ENCODE peak calls at places on chromosomes 6 and 20, in eight cellular contexts. P is ureter; U is anterior cingulate cortex; X is NCI-H2107; B is tibial artery; L is activated naive CD8-positive, alpha-beta T cell treated with anti-CD3 and anti-CD28 coated beads, Interleukin-2, amount 50 U/mL, for 24 hours; Q is iPS-NIHi11; O is effector CD4-positive, alpha-beta T cell. R is an unnamed sample.

GRCh38 chr6:12369781-12370262 is 79.7 kb downstream of the EDN1 start:
- DNase-seq in X (no peak), U (no peak), Q (no peak), O (no peak), P (no peak), B (no peak), L (no peak), R (no peak)

GRCh38 chr6:161919711-161920110 is 645.9 kb upstream of the AGPAT4 start:
- DNase-seq in X (no peak), U (no peak), P (no peak), O (no peak), B (no peak), L (no peak), Q (no peak), R (no peak)

GRCh38 chr6:158475344-158476302 is 84.3 kb upstream of the TMEM181 start:
- DNase-seq in P (no peak), U (no peak), B (no peak), L (no peak), O (no peak), X (peak), Q (peak), R (no peak)

GRCh38 chr20:60372282-60372681 is 414.1 kb downstream of the CDH26 start:
- DNase-seq in B (no peak), P (no peak), U (no peak), X (no peak), L (no peak), Q (no peak), O (no peak), R (no peak)

GRCh38 chr20:16556299-16556698 is 16.9 kb downstream of the KIF16B start:
- DNase-seq in B (no peak), Q (no peak), P (no peak), O (no peak), L (no peak), X (no peak), U (no peak), R (no peak)

GRCh38 chr20:10639762-10640556 is 33.8 kb downstream of the JAG1 start:
- DNase-seq in L (no peak), O (no peak), B (peak), P (no peak), X (no peak), Q (no peak), U (no peak), R (no peak)

GRCh38 chr20:62602550-62602949 is 39.8 kb upstream of the SLCO4A1 start:
- DNase-seq in U (no peak), X (peak), Q (no peak), P (no peak), B (no peak), O (no peak), L (peak), R (no peak)

GRCh38 chr20:41370176-41370575 is 3.6 kb upstream of the EMILIN3 start:
- DNase-seq in P (no peak), Q (no peak), X (no peak), L (no peak), O (no peak), B (no peak), U (no peak), R (no peak)